ENCODE peak calls at places on chromosomes 13 and 19, in five cellular contexts. H is HepG2, Q is A549, M is K562, W is GM12878. S is an unnamed sample.

GRCh38 chr19:10517760-10518443 is 655 bp upstream of the S1PR5 start:
- DNase-seq in H (no peak), Q (peak), M (peak), W (no peak), S (peak)

GRCh38 chr13:26074706-26075105 is 22.9 kb upstream of the SHISA2 start:
- DNase-seq in H (peak), Q (peak), M (no peak), W (no peak), S (no peak)

GRCh38 chr13:20505405-20506366 is 20.0 kb downstream of the CRYL1 start:
- DNase-seq in H (peak), Q (no peak), M (no peak), W (no peak), S (no peak)

GRCh38 chr19:48539503-48540096 is 12.4 kb upstream of the SULT2B1 start:
- DNase-seq in H (no peak), Q (peak), M (no peak), W (no peak), S (peak)

GRCh38 chr13:64154514-64154913 is 2738.9 kb upstream of the PCDH20 start:
- DNase-seq in H (no peak), Q (peak), M (no peak), W (no peak), S (peak)

GRCh38 chr19:41870401-41870873 is 6.6 kb upstream of the CD79A start:
- DNase-seq in H (no peak), Q (peak), M (no peak), W (no peak), S (no peak)

GRCh38 chr19:15291089-15291488 is 41.2 kb downstream of the BRD4 start:
- DNase-seq in H (no peak), Q (no peak), M (no peak), W (no peak), S (no peak)

GRCh38 chr13:35475131-35475959 is 1.1 kb downstream of the MAB21L1 start:
- DNase-seq in H (no peak), Q (no peak), M (no peak), W (no peak), S (no peak)

GRCh38 chr19:10288662-10289166 is 1.0 kb upstream of the ICAM5 start:
- DNase-seq in H (peak), Q (peak), M (peak), W (no peak), S (peak)

GRCh38 chr19:14835011-14835410 is at the start of the genes OR7A5 and OR7C1:
- DNase-seq in H (no peak), Q (no peak), M (no peak), W (no peak), S (no peak)

GRCh38 chr13:54373211-54373610 is 1344.6 kb downstream of the OLFM4 start:
- DNase-seq in H (no peak), Q (no peak), M (no peak), W (no peak), S (no peak)

GRCh38 chr19:34824686-34825085 is 51.7 kb upstream of the ZNF599 start:
- DNase-seq in H (no peak), Q (no peak), M (no peak), W (no peak), S (no peak)

GRCh38 chr19:29687897-29688728 is 22.9 kb downstream of the PLEKHF1 start:
- DNase-seq in H (no peak), Q (peak), M (no peak), W (no peak), S (peak)

GRCh38 chr13:44489751-44490150 is 86.4 kb downstream of the TSC22D1 start:
- DNase-seq in H (no peak), Q (no peak), M (no peak), W (no peak), S (no peak)

GRCh38 chr19:21569497-21569870 is 64.1 kb downstream of the ZNF429 start:
- DNase-seq in H (no peak), Q (no peak), M (no peak), W (no peak), S (peak)

GRCh38 chr13:107942030-107942617 is 273.2 kb downstream of the LIG4 start:
- DNase-seq in H (no peak), Q (no peak), M (peak), W (no peak), S (no peak)

GRCh38 chr19:42471554-42472249 is 29.0 kb upstream of the CXCL17 start:
- DNase-seq in H (no peak), Q (no peak), M (no peak), W (no peak), S (no peak)

GRCh38 chr19:44758596-44758995 is 10.1 kb downstream of the BCL3 start:
- DNase-seq in H (no peak), Q (peak), M (no peak), W (no peak), S (no peak)

GRCh38 chr19:49333426-49334288 is 1.5 kb upstream of the CD37 start:
- DNase-seq in H (no peak), Q (no peak), M (no peak), W (peak), S (peak)

GRCh38 chr19:55220525-55220924 is 8.0 kb downstream of the TMEM86B start:
- DNase-seq in H (no peak), Q (no peak), M (no peak), W (no peak), S (no peak)

GRCh38 chr19:28883241-28883693 is 329.7 kb downstream of the UQCRFS1 start:
- DNase-seq in H (no peak), Q (no peak), M (no peak), W (no peak), S (no peak)

GRCh38 chr13:43293986-43294880 is 270.8 kb downstream of the DNAJC15 start:
- DNase-seq in H (no peak), Q (no peak), M (no peak), W (no peak), S (no peak)

GRCh38 chr13:45297456-45298205 is 43.4 kb downstream of the TPT1 start:
- DNase-seq in H (no peak), Q (no peak), M (no peak), W (no peak), S (no peak)

GRCh38 chr13:46622918-46623256 is 69.9 kb downstream of the LRCH1 start:
- DNase-seq in H (no peak), Q (no peak), M (no peak), W (no peak), S (no peak)

GRCh38 chr13:34151885-34152284 is 333.9 kb downstream of the RFC3 start:
- DNase-seq in H (no peak), Q (no peak), M (no peak), W (no peak), S (no peak)

GRCh38 chr13:49664606-49665005 is 26.7 kb downstream of the EBPL start:
- DNase-seq in H (no peak), Q (no peak), M (no peak), W (no peak), S (no peak)

GRCh38 chr13:100440756-100441421 is 147.7 kb downstream of the GGACT start:
- DNase-seq in H (peak), Q (no peak), M (no peak), W (no peak), S (no peak)

GRCh38 chr13:101695870-101696516 is 243.5 kb downstream of the ITGBL1 start:
- DNase-seq in H (no peak), Q (no peak), M (no peak), W (no peak), S (no peak)

GRCh38 chr19:42467437-42467760 is 24.7 kb upstream of the CXCL17 start:
- DNase-seq in H (no peak), Q (no peak), M (no peak), W (no peak), S (no peak)

GRCh38 chr13:113153810-113154748 is 4.4 kb upstream of the PROZ start:
- DNase-seq in H (peak), Q (peak), M (peak), W (peak), S (peak)

GRCh38 chr13:28099396-28100148 is 804 bp downstream of the FLT3 start:
- DNase-seq in H (no peak), Q (no peak), M (no peak), W (no peak), S (peak)

GRCh38 chr13:79456051-79456450 is 24.9 kb upstream of the NDFIP2 start:
- DNase-seq in H (no peak), Q (no peak), M (no peak), W (no peak), S (peak)

GRCh38 chr13:75739244-75739868 is 103.2 kb downstream of the LMO7 start:
- DNase-seq in H (no peak), Q (no peak), M (no peak), W (peak), S (no peak)

GRCh38 chr19:3834349-3835054 is 34.3 kb downstream of the ZFR2 start:
- DNase-seq in H (no peak), Q (no peak), M (no peak), W (no peak), S (no peak)

GRCh38 chr19:35977446-35978222 is 17.4 kb upstream of the SDHAF1 start:
- DNase-seq in H (peak), Q (peak), M (peak), W (no peak), S (peak)

GRCh38 chr13:21359855-21360254 is 99.2 kb downstream of the ZDHHC20 start:
- DNase-seq in H (no peak), Q (no peak), M (no peak), W (no peak), S (no peak)

GRCh38 chr19:13610042-13610691 is 103.9 kb upstream of the CACNA1A start:
- DNase-seq in H (no peak), Q (peak), M (no peak), W (no peak), S (no peak)

GRCh38 chr13:76853481-76853880 is 32.7 kb downstream of the KCTD12 start:
- DNase-seq in H (no peak), Q (no peak), M (no peak), W (no peak), S (no peak)
- TF ChIP-seq MYC in H (no peak), Q (no peak), M (no peak), W (no peak), S (no peak)

DNA sequence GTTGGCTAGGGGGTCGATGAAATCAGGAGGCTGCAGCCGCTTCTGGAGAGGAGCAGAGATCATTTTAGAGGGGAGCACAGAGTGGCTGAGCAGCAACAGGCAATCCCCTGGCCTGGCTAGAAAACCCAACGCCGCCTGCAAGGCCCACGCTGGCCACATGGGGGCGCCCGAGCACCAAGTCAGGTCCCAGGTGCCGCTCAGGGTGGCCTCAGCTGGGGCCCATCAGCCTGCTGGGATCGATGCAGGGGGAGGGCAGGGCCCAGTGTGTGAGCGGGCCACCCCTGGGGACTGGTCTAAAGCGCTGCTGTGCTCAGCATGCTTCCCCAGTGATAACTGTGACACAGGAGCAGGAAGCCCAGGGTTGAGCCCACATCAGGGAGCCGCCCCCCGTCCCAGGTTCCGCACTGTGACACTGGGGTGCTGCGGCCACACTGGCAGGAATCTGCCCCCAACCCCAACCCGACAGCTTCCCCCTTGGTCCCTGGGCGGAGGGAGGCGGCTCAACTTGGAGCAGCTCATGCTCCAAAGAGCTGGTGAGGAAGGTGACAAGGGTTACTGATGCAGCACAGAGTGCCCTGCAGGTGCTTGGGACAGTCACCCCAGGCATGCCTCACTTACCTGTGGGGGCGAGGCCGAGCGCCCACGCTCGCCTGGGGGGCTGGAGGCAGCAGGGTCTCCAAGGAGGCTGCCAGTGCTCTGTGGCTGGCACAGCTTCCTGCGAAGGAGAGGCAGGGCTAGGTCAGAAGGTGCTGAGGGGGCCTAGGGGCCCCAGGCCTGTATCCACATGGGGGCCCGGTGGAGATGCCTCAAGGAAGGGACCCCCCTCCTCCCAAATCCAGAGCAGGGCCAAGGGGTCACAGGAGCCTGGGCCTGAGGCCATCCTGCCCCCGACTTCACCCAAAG is 13.3 kb upstream of the ISYNA1 start:
- DNase-seq in H (peak), Q (peak), M (peak), W (no peak), S (peak)
- TF ChIP-seq MYC in H (peak), Q (no peak), M (peak), W (no peak), S (peak)

GRCh38 chr13:52737451-52737850 is 2.2 kb downstream of the CNMD start:
- DNase-seq in H (no peak), Q (no peak), M (no peak), W (no peak), S (no peak)

GRCh38 chr13:52739468-52740071 is at the start of gene CNMD:
- DNase-seq in H (no peak), Q (no peak), M (no peak), W (no peak), S (no peak)

GRCh38 chr13:52736891-52737290 is 2.7 kb downstream of the CNMD start:
- DNase-seq in H (no peak), Q (no peak), M (no peak), W (no peak), S (no peak)

GRCh38 chr13:52737900-52738299 is 1.7 kb downstream of the CNMD start:
- DNase-seq in H (no peak), Q (no peak), M (no peak), W (no peak), S (no peak)

DNA sequence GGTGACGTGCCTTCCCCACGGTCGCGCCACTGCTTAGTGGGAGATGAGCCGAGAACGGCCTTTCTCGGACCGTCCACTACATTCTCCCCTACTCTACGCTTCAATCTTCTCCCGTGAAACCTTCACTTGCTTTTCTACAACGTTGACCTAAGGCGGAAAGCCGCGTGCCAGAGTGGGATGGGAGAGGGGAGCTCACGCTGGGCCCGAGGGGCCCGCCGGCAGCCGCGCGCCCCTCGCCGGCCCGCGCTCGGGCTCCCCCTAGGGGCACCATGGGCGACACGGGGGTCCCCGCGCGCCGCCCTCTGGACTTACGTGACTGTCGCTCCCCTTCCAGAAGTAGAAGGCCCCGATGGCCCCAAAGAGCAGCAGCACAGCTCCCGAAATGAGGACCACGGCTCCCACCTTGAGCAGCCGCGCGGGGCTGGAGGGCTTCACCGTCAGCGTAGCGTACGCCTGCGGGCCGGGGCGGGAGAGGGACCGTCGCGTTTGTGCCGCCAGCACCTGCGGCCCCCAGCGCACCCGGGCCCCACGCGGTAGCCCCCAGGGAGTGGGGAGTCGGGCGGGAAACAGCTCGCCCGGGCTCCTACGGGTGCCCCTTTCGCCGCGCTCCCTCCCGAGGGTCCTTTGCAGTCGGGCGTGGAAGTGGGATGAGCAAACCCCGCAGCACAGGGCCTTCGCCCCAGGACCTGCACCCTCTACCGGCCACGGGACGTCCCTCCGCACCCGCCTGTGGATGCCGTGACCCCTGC is 727 bp downstream of the CNMD start:
- DNase-seq in H (no peak), Q (no peak), M (peak), W (no peak), S (no peak)
- TF ChIP-seq MYC in H (no peak), Q (no peak), M (no peak), W (no peak), S (no peak)

GRCh38 chr13:114261328-114261965 is 20.0 kb upstream of the UPF3A start:
- DNase-seq in H (no peak), Q (no peak), M (no peak), W (no peak), S (no peak)

GRCh38 chr13:114268344-114269280 is 12.8 kb upstream of the UPF3A start:
- DNase-seq in H (no peak), Q (no peak), M (no peak), W (no peak), S (no peak)

GRCh38 chr13:114266241-114266640 is 15.2 kb upstream of the UPF3A start:
- DNase-seq in H (no peak), Q (no peak), M (no peak), W (no peak), S (no peak)

GRCh38 chr13:114263590-114263989 is 17.8 kb upstream of the UPF3A start:
- DNase-seq in H (no peak), Q (no peak), M (no peak), W (peak), S (no peak)

GRCh38 chr13:114264886-114265611 is 16.4 kb upstream of the UPF3A start:
- DNase-seq in H (no peak), Q (no peak), M (no peak), W (no peak), S (no peak)
- TF ChIP-seq MYC in H (no peak), Q (no peak), M (no peak), W (no peak), S (no peak)

DNA sequence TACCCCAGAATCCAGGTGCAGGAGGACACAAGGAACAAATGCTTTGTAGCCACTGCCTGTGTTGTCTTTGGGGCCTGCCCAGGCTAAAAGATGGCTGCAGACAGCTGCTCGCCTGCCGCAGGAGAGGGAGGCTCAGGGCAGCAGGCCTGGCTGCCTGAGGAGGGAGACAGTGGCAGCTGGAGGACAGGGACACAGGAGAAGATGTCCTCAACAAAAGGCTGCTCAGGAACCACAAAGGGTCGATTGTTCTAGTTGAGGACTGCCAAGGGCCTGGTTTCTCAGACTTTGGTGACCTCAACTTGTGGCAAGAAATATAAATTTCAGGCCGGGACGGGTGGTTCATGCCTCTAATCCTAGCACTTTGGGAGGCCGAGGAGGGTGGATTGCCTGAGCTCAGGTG is 7.6 kb downstream of the SIRT2 start:
- DNase-seq in H (no peak), Q (no peak), M (no peak), W (no peak), S (no peak)
- TF ChIP-seq MYC in H (no peak), Q (no peak), M (no peak), W (no peak), S (no peak)

GRCh38 chr13:98575876-98576214 is 1.1 kb downstream of the STK24 start:
- DNase-seq in H (no peak), Q (no peak), M (no peak), W (no peak), S (no peak)

GRCh38 chr13:98575009-98575866 is 1.7 kb downstream of the STK24 start:
- DNase-seq in H (no peak), Q (no peak), M (no peak), W (no peak), S (no peak)

GRCh38 chr13:98576215-98576945 is 527 bp downstream of the STK24 start:
- DNase-seq in H (no peak), Q (peak), M (peak), W (no peak), S (peak)

GRCh38 chr13:98577823-98578285 is 947 bp upstream of the STK24 start:
- DNase-seq in H (peak), Q (peak), M (no peak), W (no peak), S (no peak)

GRCh38 chr13:98576963-98577822 is at the start of gene STK24:
- DNase-seq in H (peak), Q (peak), M (peak), W (no peak), S (peak)
- TF ChIP-seq MYC in H (no peak), Q (no peak), M (no peak), W (no peak), S (peak)

GRCh38 chr19:709965-710714 is 1.4 kb downstream of the PALM start:
- DNase-seq in H (no peak), Q (no peak), M (no peak), W (no peak), S (no peak)

GRCh38 chr19:710767-711166 is 2.0 kb downstream of the PALM start:
- DNase-seq in H (no peak), Q (no peak), M (no peak), W (no peak), S (no peak)

GRCh38 chr19:711224-711623 is 2.5 kb downstream of the PALM start:
- DNase-seq in H (no peak), Q (no peak), M (no peak), W (no peak), S (no peak)

GRCh38 chr19:709196-709964 is 645 bp downstream of the PALM start:
- DNase-seq in H (no peak), Q (no peak), M (no peak), W (no peak), S (no peak)

GRCh38 chr19:708154-709141 is at the start of gene PALM:
- DNase-seq in H (peak), Q (no peak), M (peak), W (no peak), S (peak)
- TF ChIP-seq MYC in H (no peak), Q (no peak), M (no peak), W (no peak), S (no peak)

DNA sequence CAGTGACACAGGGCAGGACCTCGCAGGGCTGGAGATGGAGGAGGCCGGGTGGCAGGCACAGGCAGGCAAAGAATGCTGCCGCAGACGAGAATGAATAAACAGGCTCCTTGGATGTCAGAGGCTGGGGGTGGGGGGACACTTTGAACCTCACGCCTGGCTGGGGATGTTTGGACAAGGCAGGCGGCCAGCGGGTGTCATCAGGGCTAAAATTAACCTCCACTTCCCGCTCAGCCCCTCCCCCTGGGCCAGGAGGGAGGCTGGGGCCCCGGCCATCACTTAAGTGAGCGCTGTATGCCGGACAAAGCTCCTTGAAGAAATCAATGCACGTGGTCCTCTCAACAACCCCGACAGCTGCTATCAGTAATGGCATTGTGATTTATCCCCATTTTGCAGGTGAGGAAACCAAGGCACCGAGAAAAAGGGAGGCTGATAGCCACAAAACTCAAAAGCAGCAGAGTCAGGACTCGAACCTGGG is 10.3 kb upstream of the FUT5 start:
- DNase-seq in H (peak), Q (peak), M (no peak), W (no peak), S (no peak)
- TF ChIP-seq MYC in H (peak), Q (no peak), M (no peak), W (no peak), S (no peak)

S was measured in NB4.